ENCODE peak calls at places on chromosomes 4 and X, in seven cellular contexts. One of them, this sample, is unnamed.

GRCh38 chrX:69133561-69134542 is 31.4 kb downstream of the PJA1 start:
- DNase-seq in brain microvascular endothelial cell: peak; percentile 55
- DNase-seq in cardiac muscle cell: peak; percentile 84
- DNase-seq in BJ: no peak
- DNase-seq in AG04449: no peak
- DNase-seq in prostate gland: peak; percentile 4
- DNase-seq in gastrocnemius medialis: no peak
- DNase-seq in this sample: peak; percentile 25

GRCh38 chr4:94690851-94691254 is 66.9 kb upstream of the BMPR1B start:
- DNase-seq in cardiac muscle cell: no peak
- DNase-seq in AG04449: no peak
- DNase-seq in prostate gland: no peak
- DNase-seq in BJ: no peak
- DNase-seq in brain microvascular endothelial cell: peak; percentile 39
- DNase-seq in gastrocnemius medialis: no peak
- DNase-seq in this sample: no peak

GRCh38 chrX:72019487-72019886 is 108.8 kb downstream of the NHSL2 start:
- DNase-seq in prostate gland: no peak
- DNase-seq in brain microvascular endothelial cell: no peak
- DNase-seq in AG04449: no peak
- DNase-seq in BJ: no peak
- DNase-seq in gastrocnemius medialis: no peak
- DNase-seq in cardiac muscle cell: no peak
- DNase-seq in this sample: no peak

GRCh38 chrX:30483996-30484395 is 93.6 kb downstream of the TASL start:
- DNase-seq in brain microvascular endothelial cell: no peak
- DNase-seq in prostate gland: no peak
- DNase-seq in gastrocnemius medialis: no peak
- DNase-seq in cardiac muscle cell: no peak
- DNase-seq in AG04449: no peak
- DNase-seq in BJ: no peak
- DNase-seq in this sample: no peak

GRCh38 chrX:56802428-56802827 is 73.4 kb downstream of the NBDY start:
- DNase-seq in BJ: no peak
- DNase-seq in cardiac muscle cell: no peak
- DNase-seq in brain microvascular endothelial cell: no peak
- DNase-seq in prostate gland: no peak
- DNase-seq in AG04449: no peak
- DNase-seq in gastrocnemius medialis: no peak
- DNase-seq in this sample: no peak

GRCh38 chrX:130628522-130628921 is 226.7 kb downstream of the RBMX2 start:
- DNase-seq in cardiac muscle cell: no peak
- DNase-seq in AG04449: no peak
- DNase-seq in gastrocnemius medialis: no peak
- DNase-seq in brain microvascular endothelial cell: no peak
- DNase-seq in prostate gland: no peak
- DNase-seq in BJ: no peak
- DNase-seq in this sample: no peak

GRCh38 chr4:70365479-70365878 is 4.9 kb downstream of the SMR3A start:
- DNase-seq in prostate gland: no peak
- DNase-seq in brain microvascular endothelial cell: no peak
- DNase-seq in AG04449: no peak
- DNase-seq in BJ: no peak
- DNase-seq in cardiac muscle cell: no peak
- DNase-seq in gastrocnemius medialis: no peak
- DNase-seq in this sample: no peak

GRCh38 chrX:30215357-30215843 is at the start of gene MAGEB2:
- DNase-seq in AG04449: no peak
- DNase-seq in cardiac muscle cell: no peak
- DNase-seq in gastrocnemius medialis: no peak
- DNase-seq in prostate gland: no peak
- DNase-seq in BJ: no peak
- DNase-seq in brain microvascular endothelial cell: no peak
- DNase-seq in this sample: no peak

GRCh38 chrX:17769701-17770269 is 32.5 kb downstream of the SCML1 start:
- DNase-seq in AG04449: no peak
- DNase-seq in gastrocnemius medialis: no peak
- DNase-seq in cardiac muscle cell: no peak
- DNase-seq in BJ: no peak
- DNase-seq in brain microvascular endothelial cell: no peak
- DNase-seq in prostate gland: no peak
- DNase-seq in this sample: no peak

GRCh38 chr4:37531156-37531555 is 155.0 kb downstream of the RELL1 start:
- DNase-seq in BJ: no peak
- DNase-seq in gastrocnemius medialis: no peak
- DNase-seq in prostate gland: no peak
- DNase-seq in brain microvascular endothelial cell: no peak
- DNase-seq in cardiac muscle cell: no peak
- DNase-seq in AG04449: no peak
- DNase-seq in this sample: no peak

GRCh38 chrX:41291309-41291708 is 42.7 kb upstream of the DDX3X start:
- DNase-seq in cardiac muscle cell: no peak
- DNase-seq in gastrocnemius medialis: no peak
- DNase-seq in brain microvascular endothelial cell: no peak
- DNase-seq in AG04449: no peak
- DNase-seq in prostate gland: no peak
- DNase-seq in BJ: no peak
- DNase-seq in this sample: no peak

GRCh38 chr4:46977245-46977644 is 16.1 kb downstream of the GABRA4 start:
- DNase-seq in BJ: no peak
- DNase-seq in prostate gland: no peak
- DNase-seq in brain microvascular endothelial cell: no peak
- DNase-seq in AG04449: no peak
- DNase-seq in gastrocnemius medialis: no peak
- DNase-seq in cardiac muscle cell: no peak
- DNase-seq in this sample: no peak

GRCh38 chr4:123606946-123607542 is 210.4 kb downstream of the SPRY1 start:
- DNase-seq in gastrocnemius medialis: no peak
- DNase-seq in cardiac muscle cell: peak; percentile 27
- DNase-seq in BJ: no peak
- DNase-seq in brain microvascular endothelial cell: no peak
- DNase-seq in prostate gland: no peak
- DNase-seq in AG04449: no peak
- DNase-seq in this sample: no peak

GRCh38 chrX:150165776-150166610 is 197.1 kb upstream of the MAMLD1 start:
- DNase-seq in prostate gland: no peak
- DNase-seq in AG04449: no peak
- DNase-seq in BJ: no peak
- DNase-seq in cardiac muscle cell: no peak
- DNase-seq in brain microvascular endothelial cell: no peak
- DNase-seq in gastrocnemius medialis: no peak
- DNase-seq in this sample: no peak

GRCh38 chr4:8747467-8747841 is 124.2 kb downstream of the HMX1 start:
- DNase-seq in gastrocnemius medialis: no peak
- DNase-seq in brain microvascular endothelial cell: no peak
- DNase-seq in BJ: no peak
- DNase-seq in prostate gland: no peak
- DNase-seq in AG04449: no peak
- DNase-seq in cardiac muscle cell: no peak
- DNase-seq in this sample: no peak

GRCh38 chrX:47936224-47936939 is 67.4 kb downstream of the ZNF182 start:
- DNase-seq in brain microvascular endothelial cell: no peak
- DNase-seq in gastrocnemius medialis: no peak
- DNase-seq in cardiac muscle cell: peak; percentile 25
- DNase-seq in AG04449: no peak
- DNase-seq in prostate gland: no peak
- DNase-seq in BJ: no peak
- DNase-seq in this sample: no peak

GRCh38 chrX:23883737-23884354 is 23.9 kb downstream of the APOO start:
- DNase-seq in cardiac muscle cell: peak; percentile 63
- DNase-seq in BJ: peak; percentile 77
- DNase-seq in AG04449: no peak
- DNase-seq in prostate gland: no peak
- DNase-seq in gastrocnemius medialis: no peak
- DNase-seq in brain microvascular endothelial cell: peak; percentile 76
- DNase-seq in this sample: no peak

GRCh38 chr4:181176306-181176705 is 1066.9 kb upstream of the TENM3 start:
- DNase-seq in gastrocnemius medialis: no peak
- DNase-seq in prostate gland: no peak
- DNase-seq in brain microvascular endothelial cell: peak; percentile 12
- DNase-seq in cardiac muscle cell: no peak
- DNase-seq in BJ: no peak
- DNase-seq in AG04449: no peak
- DNase-seq in this sample: no peak

GRCh38 chr4:110510955-110511544 is 35.1 kb downstream of the ENPEP start:
- DNase-seq in cardiac muscle cell: peak; percentile 76
- DNase-seq in gastrocnemius medialis: no peak
- DNase-seq in prostate gland: no peak
- DNase-seq in brain microvascular endothelial cell: no peak
- DNase-seq in AG04449: peak; percentile 19
- DNase-seq in BJ: no peak
- DNase-seq in this sample: no peak

GRCh38 chr4:123163501-123163900 is 233.1 kb upstream of the SPRY1 start:
- DNase-seq in gastrocnemius medialis: peak; percentile 2
- DNase-seq in AG04449: no peak
- DNase-seq in cardiac muscle cell: no peak
- DNase-seq in BJ: no peak
- DNase-seq in prostate gland: no peak
- DNase-seq in brain microvascular endothelial cell: no peak
- DNase-seq in this sample: no peak

GRCh38 chr4:32909722-32910121 is 2189.6 kb downstream of the PCDH7 start:
- DNase-seq in prostate gland: no peak
- DNase-seq in cardiac muscle cell: no peak
- DNase-seq in AG04449: no peak
- DNase-seq in gastrocnemius medialis: no peak
- DNase-seq in BJ: no peak
- DNase-seq in brain microvascular endothelial cell: no peak
- DNase-seq in this sample: no peak

DNA sequence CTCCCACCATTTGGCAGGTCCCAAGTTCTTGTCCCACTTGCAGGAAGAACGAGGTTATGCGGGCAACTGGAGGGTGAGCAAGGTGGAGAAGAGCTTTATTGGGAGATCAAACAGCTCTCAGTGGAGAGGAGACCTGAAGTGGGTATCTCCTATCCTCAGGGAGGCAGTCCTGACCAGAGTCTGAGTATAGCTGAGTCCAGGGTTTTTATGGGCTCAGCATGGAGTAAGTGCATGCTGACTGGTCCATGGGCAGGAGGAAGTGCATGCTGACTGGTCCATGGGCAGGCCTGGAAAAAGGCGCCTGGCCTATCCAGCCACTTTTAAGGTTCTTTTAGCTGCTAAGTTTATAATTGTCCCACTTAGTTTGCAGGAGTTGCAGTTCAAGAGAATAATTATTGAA is 7.4 kb upstream of the HNRNPD start:
- DNase-seq in brain microvascular endothelial cell: no peak
- DNase-seq in prostate gland: no peak
- DNase-seq in BJ: no peak
- DNase-seq in gastrocnemius medialis: no peak
- DNase-seq in AG04449: no peak
- DNase-seq in cardiac muscle cell: no peak
- DNase-seq in this sample: no peak
- H3K4me3 ChIP-seq in brain microvascular endothelial cell: no peak overlapping the region
- H3K4me3 ChIP-seq in prostate gland: no peak overlapping the region
- H3K4me3 ChIP-seq in BJ: no peak overlapping the region
- H3K4me3 ChIP-seq in gastrocnemius medialis: no peak overlapping the region
- H3K4me3 ChIP-seq in AG04449: no peak overlapping the region
- H3K4me3 ChIP-seq in cardiac muscle cell: no peak overlapping the region
- H3K4me3 ChIP-seq in this sample: no peak overlapping the region

GRCh38 chr4:5391492-5391891 is 316.9 kb downstream of the EVC2 start:
- DNase-seq in BJ: no peak
- DNase-seq in cardiac muscle cell: no peak
- DNase-seq in AG04449: no peak
- DNase-seq in prostate gland: no peak
- DNase-seq in brain microvascular endothelial cell: no peak
- DNase-seq in gastrocnemius medialis: no peak
- DNase-seq in this sample: no peak

GRCh38 chr4:5385741-5386251 is 322.6 kb downstream of the EVC2 start:
- DNase-seq in cardiac muscle cell: no peak
- DNase-seq in gastrocnemius medialis: no peak
- DNase-seq in AG04449: no peak
- DNase-seq in prostate gland: no peak
- DNase-seq in BJ: no peak
- DNase-seq in brain microvascular endothelial cell: no peak
- DNase-seq in this sample: no peak

GRCh38 chr4:5387457-5387856 is 320.9 kb downstream of the EVC2 start:
- DNase-seq in AG04449: no peak
- DNase-seq in prostate gland: no peak
- DNase-seq in BJ: no peak
- DNase-seq in gastrocnemius medialis: no peak
- DNase-seq in brain microvascular endothelial cell: no peak
- DNase-seq in cardiac muscle cell: no peak
- DNase-seq in this sample: no peak

GRCh38 chr4:5386921-5387320 is 321.4 kb downstream of the EVC2 start:
- DNase-seq in BJ: no peak
- DNase-seq in gastrocnemius medialis: no peak
- DNase-seq in AG04449: no peak
- DNase-seq in prostate gland: no peak
- DNase-seq in cardiac muscle cell: no peak
- DNase-seq in brain microvascular endothelial cell: no peak
- DNase-seq in this sample: no peak

DNA sequence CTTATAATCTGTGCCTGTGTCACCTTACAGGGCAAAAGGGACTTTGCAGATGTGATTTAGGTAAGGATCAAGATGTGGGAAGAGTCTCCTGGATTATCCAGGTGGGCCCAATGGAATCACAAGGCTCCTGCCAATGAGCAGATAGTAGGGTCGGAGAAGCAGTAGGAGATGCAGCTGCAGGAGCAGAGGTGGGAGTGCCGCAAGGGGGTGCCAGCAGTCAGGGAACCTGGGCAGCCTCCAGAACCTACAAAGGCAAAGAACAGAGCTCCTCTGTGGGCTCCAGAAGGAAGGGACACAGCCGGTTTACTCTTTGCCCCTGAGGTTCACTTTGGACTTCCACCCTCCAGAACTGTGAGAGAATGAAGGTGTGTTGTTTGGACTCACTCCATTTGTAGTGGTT is 318.6 kb downstream of the EVC2 start:
- DNase-seq in prostate gland: no peak
- DNase-seq in gastrocnemius medialis: no peak
- DNase-seq in BJ: no peak
- DNase-seq in AG04449: no peak
- DNase-seq in cardiac muscle cell: no peak
- DNase-seq in brain microvascular endothelial cell: no peak
- DNase-seq in this sample: no peak
- TF ChIP-seq CTCF in prostate gland: no peak
- TF ChIP-seq CTCF in gastrocnemius medialis: no peak
- TF ChIP-seq CTCF in BJ: no peak
- TF ChIP-seq CTCF in AG04449: no peak
- TF ChIP-seq CTCF in cardiac muscle cell: no peak
- TF ChIP-seq CTCF in brain microvascular endothelial cell: no peak
- TF ChIP-seq CTCF in this sample: peak; percentile 16

GRCh38 chr4:173174184-173175156 is 5.9 kb downstream of the GALNT7 start:
- DNase-seq in prostate gland: no peak
- DNase-seq in cardiac muscle cell: no peak
- DNase-seq in gastrocnemius medialis: no peak
- DNase-seq in brain microvascular endothelial cell: no peak
- DNase-seq in BJ: no peak
- DNase-seq in AG04449: no peak
- DNase-seq in this sample: no peak
- H3K4me3 ChIP-seq in prostate gland: no peak overlapping the region
- H3K4me3 ChIP-seq in cardiac muscle cell: no peak overlapping the region
- H3K4me3 ChIP-seq in gastrocnemius medialis: no peak overlapping the region
- H3K4me3 ChIP-seq in brain microvascular endothelial cell: no peak overlapping the region
- H3K4me3 ChIP-seq in BJ: no peak overlapping the region
- H3K4me3 ChIP-seq in AG04449: no peak overlapping the region
- H3K4me3 ChIP-seq in this sample: no peak overlapping the region

GRCh38 chr4:2793920-2794706 is 1.2 kb downstream of the SH3BP2 start:
- DNase-seq in prostate gland: no peak
- DNase-seq in AG04449: no peak
- DNase-seq in cardiac muscle cell: peak; percentile 75
- DNase-seq in gastrocnemius medialis: no peak
- DNase-seq in BJ: no peak
- DNase-seq in brain microvascular endothelial cell: no peak
- DNase-seq in this sample: no peak
- TF ChIP-seq CTCF in prostate gland: no peak
- TF ChIP-seq CTCF in AG04449: no peak
- TF ChIP-seq CTCF in cardiac muscle cell: no peak
- TF ChIP-seq CTCF in gastrocnemius medialis: no peak
- TF ChIP-seq CTCF in BJ: no peak
- TF ChIP-seq CTCF in brain microvascular endothelial cell: no peak
- TF ChIP-seq CTCF in this sample: no peak